ENCODE peak calls at places on chromosomes 12 and 14, in six cellular contexts. Y, O, K, L, G and J are unnamed samples. For H3K4me1, the result is how much of the 10 kb centered on the place peaks cover.

GRCh38 chr14:60095781-60096450 is 4.2 kb downstream of the PCNX4 start:
- DNase-seq in L (no peak), O (no peak), Y (peak), K (no peak), G (no peak), J (no peak)

GRCh38 chr14:93115920-93116675 is at the start of gene ITPK1:
- DNase-seq in K (peak), O (peak), Y (peak), G (peak), L (peak), J (peak)

GRCh38 chr12:132094269-132094891 is 49.7 kb downstream of the DDX51 start:
- DNase-seq in K (no peak), Y (no peak), L (no peak), G (no peak), O (no peak), J (no peak)

GRCh38 chr12:69884386-69884785 is 59.4 kb downstream of the MYRFL start:
- DNase-seq in O (no peak), K (no peak), G (no peak), Y (no peak), L (no peak), J (no peak)

GRCh38 chr12:131950182-131950913 is 606 bp downstream of the EP400 start:
- DNase-seq in L (peak), Y (peak), K (no peak), G (peak), O (no peak), J (peak)

GRCh38 chr14:54450535-54450934 is 9.4 kb upstream of the CNIH1 start:
- DNase-seq in L (no peak), G (no peak), O (no peak), Y (peak), K (no peak), J (no peak)

GRCh38 chr12:104182144-104182543 is 33.4 kb upstream of the TXNRD1 start:
- DNase-seq in Y (peak), O (no peak), G (no peak), K (no peak), L (peak), J (peak)

GRCh38 chr14:90513151-90514014 is 116.6 kb downstream of the CALM1 start:
- DNase-seq in O (no peak), L (peak), K (peak), Y (peak), G (peak), J (peak)

GRCh38 chr12:90090929-90091651 is 382.5 kb upstream of the ATP2B1 start:
- DNase-seq in O (peak), G (no peak), Y (peak), K (no peak), L (no peak), J (peak)

GRCh38 chr12:68587448-68587873 is 23.2 kb upstream of the RAP1B start:
- DNase-seq in O (no peak), Y (no peak), L (no peak), K (no peak), G (no peak), J (no peak)

GRCh38 chr14:62126885-62127478 is 364.8 kb downstream of the SNAPC1 start:
- DNase-seq in Y (peak), K (peak), G (peak), L (no peak), O (peak), J (no peak)

GRCh38 chr14:66944872-66945271 is 244.4 kb upstream of the GARIN2 start:
- DNase-seq in K (peak), L (no peak), Y (peak), O (peak), G (peak), J (no peak)

GRCh38 chr12:27142102-27142721 is 59.8 kb upstream of the C12orf71 start:
- DNase-seq in L (peak), O (peak), K (peak), G (peak), Y (peak), J (peak)

GRCh38 chr14:77143071-77143470 is 1.5 kb upstream of the ZDHHC22 start:
- DNase-seq in L (no peak), K (no peak), O (no peak), G (no peak), Y (no peak), J (no peak)

GRCh38 chr14:33657478-33657877 is 293.4 kb downstream of the EGLN3 start:
- DNase-seq in O (no peak), Y (peak), G (no peak), K (no peak), L (no peak), J (no peak)

GRCh38 chr14:33655421-33655820 is 295.5 kb downstream of the EGLN3 start:
- DNase-seq in O (no peak), K (no peak), Y (no peak), G (no peak), L (no peak), J (no peak)

GRCh38 chr14:33660248-33660647 is 290.6 kb downstream of the EGLN3 start:
- DNase-seq in Y (no peak), G (no peak), K (no peak), L (no peak), O (no peak), J (no peak)

GRCh38 chr14:33661071-33661470 is 289.8 kb downstream of the EGLN3 start:
- DNase-seq in L (no peak), Y (no peak), O (no peak), K (no peak), G (no peak), J (no peak)
- H3K27ac ChIP-seq in L (no peak), Y (no peak), O (no peak), K (no peak), G (no peak), J (no peak)

DNA sequence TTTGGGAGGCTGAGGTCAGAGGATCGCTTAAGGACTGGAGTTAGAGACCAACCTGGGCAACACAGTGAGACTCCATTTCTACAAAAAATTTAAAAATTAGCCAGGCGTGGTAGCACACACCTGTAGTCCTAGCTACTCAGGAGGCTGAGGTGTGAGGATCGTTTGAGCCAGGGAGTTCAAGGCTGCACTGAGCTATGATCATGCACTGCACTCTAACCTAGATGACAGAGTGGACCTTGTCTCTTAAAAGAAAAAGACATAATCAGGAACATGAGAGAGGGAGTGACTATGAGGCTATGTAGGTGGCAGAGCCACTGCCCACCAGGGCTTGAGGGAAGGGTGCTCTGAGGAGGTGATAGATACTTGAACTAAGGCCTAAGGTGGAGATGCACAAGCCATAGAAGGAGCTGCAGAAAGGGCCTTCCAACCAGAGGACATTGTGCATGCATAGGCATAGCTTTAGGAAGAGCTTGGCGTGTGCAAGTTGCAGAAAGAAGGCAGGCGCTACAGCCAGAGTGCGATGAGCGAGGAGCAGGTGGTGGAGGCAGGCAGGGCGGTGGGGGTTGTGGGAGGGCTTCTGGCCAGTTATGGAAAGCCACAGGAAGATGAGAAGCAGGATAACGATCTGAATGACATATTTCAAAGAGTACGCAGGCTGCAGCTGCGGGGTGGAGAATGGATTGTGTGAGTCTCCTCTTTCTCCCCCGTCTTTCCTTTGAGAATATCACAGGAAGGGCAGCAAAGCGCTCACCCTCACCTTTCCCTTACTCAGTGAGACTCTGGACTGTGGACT is 49.0 kb upstream of the PLXNC1 start:
- DNase-seq in G (no peak), Y (no peak), K (no peak), O (no peak), L (no peak), J (no peak)
- H3K4me1 ChIP-seq in G (under half), Y (under half), K (under half), O (under half), L (under half), J (under half)

DNA sequence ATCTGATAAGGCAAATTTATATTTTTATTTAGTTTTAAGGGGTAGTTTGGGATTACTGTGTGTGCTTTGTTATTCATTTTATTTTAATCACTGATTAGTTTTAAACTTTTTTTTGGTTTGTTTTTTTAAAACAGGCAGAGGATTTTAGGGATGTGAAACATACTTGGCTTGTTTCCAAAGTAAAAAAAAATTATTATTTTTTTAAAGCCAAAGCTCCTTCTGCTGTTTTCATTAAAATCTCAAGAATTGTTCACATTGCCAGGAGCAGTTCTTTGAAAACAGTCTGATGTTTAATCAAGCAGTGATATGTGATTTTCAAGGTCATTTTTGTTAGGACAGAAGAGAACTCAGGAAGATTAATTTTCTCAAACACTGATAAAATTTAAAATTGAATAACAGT is 11.2 kb downstream of the TTC8 start:
- DNase-seq in L (no peak), Y (peak), O (no peak), G (no peak), K (no peak), J (no peak)
- H3K27ac ChIP-seq in L (no peak), Y (peak), O (no peak), G (no peak), K (no peak), J (no peak)

GRCh38 chr12:110550981-110551380 is 32.1 kb downstream of the PPTC7 start:
- DNase-seq in K (no peak), O (no peak), Y (no peak), L (no peak), G (no peak), J (no peak)
- H3K4me1 ChIP-seq in K (under half), O (under half), Y (under half), L (under half), G (under half), J (under half)

DNA sequence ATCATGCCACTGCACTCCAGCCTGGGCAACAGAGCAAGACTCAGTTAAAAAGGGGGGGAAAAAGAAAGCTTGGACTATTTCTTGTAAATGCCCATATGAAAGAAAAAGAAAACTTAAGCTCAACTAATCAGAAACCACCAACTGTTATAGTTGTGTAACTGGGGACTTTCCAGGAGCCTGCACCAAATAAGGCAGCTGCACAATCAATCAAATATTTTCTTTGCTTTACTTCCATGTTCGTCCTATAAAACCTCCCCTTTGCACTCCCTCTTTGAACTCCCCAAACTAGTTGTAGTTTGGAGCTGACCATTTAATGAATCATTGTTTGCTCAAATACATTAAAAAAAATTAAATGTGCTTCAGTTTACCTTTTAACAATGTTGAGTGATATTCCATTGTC is 54.9 kb downstream of the OTOGL start:
- DNase-seq in Y (no peak), O (no peak), K (no peak), L (no peak), G (no peak), J (no peak)
- H3K27ac ChIP-seq in Y (no peak), O (no peak), K (no peak), L (no peak), G (no peak), J (no peak)

GRCh38 chr14:43019826-43020225 is 1413.2 kb downstream of the LRFN5 start:
- DNase-seq in O (no peak), L (no peak), K (no peak), G (no peak), Y (no peak), J (no peak)
- H3K4me1 ChIP-seq in O (under half), L (under half), K (under half), G (under half), Y (under half), J (under half)

GRCh38 chr12:62899568-62900390 is 35.2 kb downstream of the PPM1H start:
- DNase-seq in G (no peak), O (no peak), L (no peak), K (peak), Y (no peak), J (no peak)
- H3K27ac ChIP-seq in G (no peak), O (no peak), L (no peak), K (peak), Y (no peak), J (no peak)

DNA sequence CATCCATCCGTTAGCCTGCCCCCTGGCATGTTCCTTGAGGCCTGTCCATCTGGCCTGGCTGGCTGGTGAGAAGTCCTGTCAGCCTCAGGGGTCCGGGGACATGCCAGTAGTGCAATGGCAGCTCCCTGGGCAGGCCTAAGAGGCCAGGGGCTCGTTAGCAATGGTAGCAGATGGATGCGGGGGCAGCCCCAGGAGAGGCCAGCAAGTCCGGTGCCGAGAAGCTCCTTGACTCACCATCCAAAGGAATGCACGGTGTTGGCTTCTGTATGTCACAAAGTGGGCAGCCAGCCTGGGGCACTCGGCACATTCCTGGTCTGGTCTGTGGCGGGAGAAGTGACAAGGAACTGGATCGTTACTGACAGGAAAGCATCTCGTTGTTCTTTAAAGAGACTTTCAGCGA is 319.9 kb downstream of the CACNA1C start:
- DNase-seq in Y (no peak), G (no peak), K (no peak), L (no peak), O (no peak), J (no peak)
- H3K4me1 ChIP-seq in Y (under half), G (under half), K (under half), L (under half), O (under half), J (under half)

GRCh38 chr12:54350743-54351142 is 13.5 kb downstream of the GPR84 start:
- DNase-seq in O (peak), L (no peak), Y (no peak), K (no peak), G (peak), J (no peak)

GRCh38 chr12:54355104-54355815 is 9.0 kb downstream of the GPR84 start:
- DNase-seq in K (no peak), G (peak), L (no peak), O (peak), Y (no peak), J (no peak)

GRCh38 chr12:54352022-54352531 is 12.2 kb downstream of the GPR84 start:
- DNase-seq in G (peak), O (peak), L (peak), Y (peak), K (no peak), J (peak)

GRCh38 chr12:54356228-54356627 is 8.1 kb downstream of the GPR84 start:
- DNase-seq in Y (no peak), L (no peak), O (no peak), G (no peak), K (no peak), J (no peak)

GRCh38 chr12:54352891-54353874 is 11.1 kb downstream of the GPR84 start:
- DNase-seq in Y (peak), O (peak), L (peak), K (no peak), G (peak), J (no peak)
- H3K27ac ChIP-seq in Y (peak), O (peak), L (peak), K (peak), G (peak), J (peak)

DNA sequence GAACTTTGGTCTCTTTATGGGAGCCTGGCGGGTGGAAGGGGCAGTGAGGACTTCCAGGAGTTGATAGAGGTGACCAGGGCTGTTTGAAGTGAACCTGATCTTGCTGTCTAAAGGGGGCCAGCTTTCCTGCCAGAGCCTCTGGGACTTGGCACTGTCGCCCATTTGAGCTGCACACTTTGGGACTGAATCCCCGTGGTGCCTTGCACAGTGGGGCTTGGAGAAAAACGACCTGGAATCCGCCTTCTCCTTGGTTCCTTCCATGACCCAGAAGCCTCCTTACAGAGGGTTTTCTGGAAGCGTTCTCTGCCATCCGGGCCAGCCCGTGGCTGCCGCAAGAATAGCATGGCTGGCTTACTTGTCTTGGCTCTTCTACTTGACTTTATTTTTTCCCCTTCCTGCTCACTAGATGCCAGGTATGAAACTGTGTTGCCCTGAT is 2.0 kb downstream of the RFLNA start:
- DNase-seq in L (no peak), G (no peak), K (peak), Y (peak), O (no peak), J (no peak)
- H3K4me1 ChIP-seq in L (under half), G (under half), K (under half), Y (under half), O (under half), J (under half)